ENCODE peak calls at places on chromosomes 16 and 17, in five cellular contexts. One of them, this sample, is unnamed.

GRCh38 chr17:45240905-45241314 is 19.2 kb downstream of the FMNL1 start:
- DNase-seq in stimulated activated naive CD8-positive, alpha-beta T cell treated with anti-CD3 and anti-CD28 coated beads, Interleukin-15, amount 100 ng/mL, for 72 hours: no peak
- DNase-seq in A549: no peak
- DNase-seq in activated T-cell treated with anti-CD3 and anti-CD28 coated beads for 24 hours: no peak
- DNase-seq in H54: no peak
- DNase-seq in this sample: no peak

GRCh38 chr16:57924514-57924913 is 46.4 kb downstream of the CNGB1 start:
- DNase-seq in stimulated activated naive CD8-positive, alpha-beta T cell treated with anti-CD3 and anti-CD28 coated beads, Interleukin-15, amount 100 ng/mL, for 72 hours: no peak
- DNase-seq in A549: no peak
- DNase-seq in activated T-cell treated with anti-CD3 and anti-CD28 coated beads for 24 hours: no peak
- DNase-seq in H54: no peak
- DNase-seq in this sample: no peak

GRCh38 chr16:67013823-67014640 is 14.9 kb upstream of the CBFB start:
- DNase-seq in stimulated activated naive CD8-positive, alpha-beta T cell treated with anti-CD3 and anti-CD28 coated beads, Interleukin-15, amount 100 ng/mL, for 72 hours: peak
- DNase-seq in A549: peak
- DNase-seq in activated T-cell treated with anti-CD3 and anti-CD28 coated beads for 24 hours: peak
- DNase-seq in H54: no peak
- DNase-seq in this sample: no peak

GRCh38 chr16:57998484-57998883 is 2.0 kb downstream of the ZNF319 start:
- DNase-seq in stimulated activated naive CD8-positive, alpha-beta T cell treated with anti-CD3 and anti-CD28 coated beads, Interleukin-15, amount 100 ng/mL, for 72 hours: peak
- DNase-seq in A549: no peak
- DNase-seq in activated T-cell treated with anti-CD3 and anti-CD28 coated beads for 24 hours: peak
- DNase-seq in H54: peak
- DNase-seq in this sample: no peak

GRCh38 chr17:30234954-30235353 is 543 bp downstream of the SLC6A4 start:
- DNase-seq in stimulated activated naive CD8-positive, alpha-beta T cell treated with anti-CD3 and anti-CD28 coated beads, Interleukin-15, amount 100 ng/mL, for 72 hours: no peak
- DNase-seq in A549: no peak
- DNase-seq in activated T-cell treated with anti-CD3 and anti-CD28 coated beads for 24 hours: no peak
- DNase-seq in H54: no peak
- DNase-seq in this sample: no peak

GRCh38 chr16:57284952-57285263 is 436 bp upstream of the PLLP start:
- DNase-seq in stimulated activated naive CD8-positive, alpha-beta T cell treated with anti-CD3 and anti-CD28 coated beads, Interleukin-15, amount 100 ng/mL, for 72 hours: no peak
- DNase-seq in A549: no peak
- DNase-seq in activated T-cell treated with anti-CD3 and anti-CD28 coated beads for 24 hours: no peak
- DNase-seq in H54: no peak
- DNase-seq in this sample: no peak

GRCh38 chr16:66714659-66715307 is 18.2 kb upstream of the CMTM4 start:
- DNase-seq in stimulated activated naive CD8-positive, alpha-beta T cell treated with anti-CD3 and anti-CD28 coated beads, Interleukin-15, amount 100 ng/mL, for 72 hours: no peak
- DNase-seq in A549: no peak
- DNase-seq in activated T-cell treated with anti-CD3 and anti-CD28 coated beads for 24 hours: no peak
- DNase-seq in H54: no peak
- DNase-seq in this sample: no peak

GRCh38 chr17:55210292-55210691 is 54.5 kb upstream of the HLF start:
- DNase-seq in stimulated activated naive CD8-positive, alpha-beta T cell treated with anti-CD3 and anti-CD28 coated beads, Interleukin-15, amount 100 ng/mL, for 72 hours: no peak
- DNase-seq in A549: no peak
- DNase-seq in activated T-cell treated with anti-CD3 and anti-CD28 coated beads for 24 hours: no peak
- DNase-seq in H54: no peak
- DNase-seq in this sample: no peak

GRCh38 chr17:77320501-77321256 is 179.9 kb downstream of the SEC14L1 start:
- DNase-seq in stimulated activated naive CD8-positive, alpha-beta T cell treated with anti-CD3 and anti-CD28 coated beads, Interleukin-15, amount 100 ng/mL, for 72 hours: no peak
- DNase-seq in A549: no peak
- DNase-seq in activated T-cell treated with anti-CD3 and anti-CD28 coated beads for 24 hours: no peak
- DNase-seq in H54: no peak
- DNase-seq in this sample: peak

GRCh38 chr16:31473300-31474052 is 1.5 kb downstream of the TGFB1I1 start:
- DNase-seq in stimulated activated naive CD8-positive, alpha-beta T cell treated with anti-CD3 and anti-CD28 coated beads, Interleukin-15, amount 100 ng/mL, for 72 hours: no peak
- DNase-seq in A549: no peak
- DNase-seq in activated T-cell treated with anti-CD3 and anti-CD28 coated beads for 24 hours: no peak
- DNase-seq in H54: no peak
- DNase-seq in this sample: no peak

GRCh38 chr16:70453891-70454220 is 539 bp upstream of the FCSK start:
- DNase-seq in stimulated activated naive CD8-positive, alpha-beta T cell treated with anti-CD3 and anti-CD28 coated beads, Interleukin-15, amount 100 ng/mL, for 72 hours: no peak
- DNase-seq in A549: peak
- DNase-seq in activated T-cell treated with anti-CD3 and anti-CD28 coated beads for 24 hours: no peak
- DNase-seq in H54: no peak
- DNase-seq in this sample: no peak

GRCh38 chr17:45243750-45244149 is 18.1 kb downstream of the SPATA32 start:
- DNase-seq in stimulated activated naive CD8-positive, alpha-beta T cell treated with anti-CD3 and anti-CD28 coated beads, Interleukin-15, amount 100 ng/mL, for 72 hours: no peak
- DNase-seq in A549: no peak
- DNase-seq in activated T-cell treated with anti-CD3 and anti-CD28 coated beads for 24 hours: no peak
- DNase-seq in H54: no peak
- DNase-seq in this sample: no peak

GRCh38 chr16:82653550-82654511 is 27.1 kb downstream of the CDH13 start:
- DNase-seq in stimulated activated naive CD8-positive, alpha-beta T cell treated with anti-CD3 and anti-CD28 coated beads, Interleukin-15, amount 100 ng/mL, for 72 hours: peak
- DNase-seq in A549: peak
- DNase-seq in activated T-cell treated with anti-CD3 and anti-CD28 coated beads for 24 hours: peak
- DNase-seq in H54: peak
- DNase-seq in this sample: peak

GRCh38 chr17:41178341-41178740 is 320 bp upstream of the KRTAP4-2 start:
- DNase-seq in stimulated activated naive CD8-positive, alpha-beta T cell treated with anti-CD3 and anti-CD28 coated beads, Interleukin-15, amount 100 ng/mL, for 72 hours: no peak
- DNase-seq in A549: no peak
- DNase-seq in activated T-cell treated with anti-CD3 and anti-CD28 coated beads for 24 hours: no peak
- DNase-seq in H54: peak
- DNase-seq in this sample: no peak

GRCh38 chr17:29621751-29622194 is 939 bp downstream of the CORO6 start:
- DNase-seq in stimulated activated naive CD8-positive, alpha-beta T cell treated with anti-CD3 and anti-CD28 coated beads, Interleukin-15, amount 100 ng/mL, for 72 hours: no peak
- DNase-seq in A549: no peak
- DNase-seq in activated T-cell treated with anti-CD3 and anti-CD28 coated beads for 24 hours: no peak
- DNase-seq in H54: no peak
- DNase-seq in this sample: no peak

GRCh38 chr16:578870-579405 is 9.2 kb downstream of the PIGQ start:
- DNase-seq in stimulated activated naive CD8-positive, alpha-beta T cell treated with anti-CD3 and anti-CD28 coated beads, Interleukin-15, amount 100 ng/mL, for 72 hours: peak
- DNase-seq in A549: peak
- DNase-seq in activated T-cell treated with anti-CD3 and anti-CD28 coated beads for 24 hours: peak
- DNase-seq in H54: no peak
- DNase-seq in this sample: peak

GRCh38 chr16:80120899-80121521 is 419.8 kb upstream of the DYNLRB2 start:
- DNase-seq in stimulated activated naive CD8-positive, alpha-beta T cell treated with anti-CD3 and anti-CD28 coated beads, Interleukin-15, amount 100 ng/mL, for 72 hours: no peak
- DNase-seq in A549: no peak
- DNase-seq in activated T-cell treated with anti-CD3 and anti-CD28 coated beads for 24 hours: no peak
- DNase-seq in H54: no peak
- DNase-seq in this sample: no peak

GRCh38 chr17:59963738-59964454 is 644 bp downstream of the RNFT1 start:
- DNase-seq in stimulated activated naive CD8-positive, alpha-beta T cell treated with anti-CD3 and anti-CD28 coated beads, Interleukin-15, amount 100 ng/mL, for 72 hours: peak
- DNase-seq in A549: peak
- DNase-seq in activated T-cell treated with anti-CD3 and anti-CD28 coated beads for 24 hours: peak
- DNase-seq in H54: peak
- DNase-seq in this sample: no peak

GRCh38 chr17:78357687-78358537 is 2.0 kb downstream of the SOCS3 start:
- DNase-seq in stimulated activated naive CD8-positive, alpha-beta T cell treated with anti-CD3 and anti-CD28 coated beads, Interleukin-15, amount 100 ng/mL, for 72 hours: no peak
- DNase-seq in A549: no peak
- DNase-seq in activated T-cell treated with anti-CD3 and anti-CD28 coated beads for 24 hours: no peak
- DNase-seq in H54: peak
- DNase-seq in this sample: no peak

GRCh38 chr17:6435968-6436367 is 1.0 kb upstream of the AIPL1 start:
- DNase-seq in stimulated activated naive CD8-positive, alpha-beta T cell treated with anti-CD3 and anti-CD28 coated beads, Interleukin-15, amount 100 ng/mL, for 72 hours: peak
- DNase-seq in A549: peak
- DNase-seq in activated T-cell treated with anti-CD3 and anti-CD28 coated beads for 24 hours: peak
- DNase-seq in H54: peak
- DNase-seq in this sample: no peak

GRCh38 chr16:53457670-53458069 is 23.4 kb downstream of the RBL2 start:
- DNase-seq in stimulated activated naive CD8-positive, alpha-beta T cell treated with anti-CD3 and anti-CD28 coated beads, Interleukin-15, amount 100 ng/mL, for 72 hours: peak
- DNase-seq in A549: no peak
- DNase-seq in activated T-cell treated with anti-CD3 and anti-CD28 coated beads for 24 hours: peak
- DNase-seq in H54: no peak
- DNase-seq in this sample: no peak

GRCh38 chr17:65183736-65184135 is 46.6 kb downstream of the RGS9 start:
- DNase-seq in stimulated activated naive CD8-positive, alpha-beta T cell treated with anti-CD3 and anti-CD28 coated beads, Interleukin-15, amount 100 ng/mL, for 72 hours: no peak
- DNase-seq in A549: peak
- DNase-seq in activated T-cell treated with anti-CD3 and anti-CD28 coated beads for 24 hours: no peak
- DNase-seq in H54: peak
- DNase-seq in this sample: no peak

GRCh38 chr17:32826076-32826475 is 50.8 kb downstream of the MYO1D start:
- DNase-seq in stimulated activated naive CD8-positive, alpha-beta T cell treated with anti-CD3 and anti-CD28 coated beads, Interleukin-15, amount 100 ng/mL, for 72 hours: no peak
- DNase-seq in A549: no peak
- DNase-seq in activated T-cell treated with anti-CD3 and anti-CD28 coated beads for 24 hours: no peak
- DNase-seq in H54: no peak
- DNase-seq in this sample: no peak

GRCh38 chr17:66957951-66958579 is 6.4 kb upstream of the CACNG4 start:
- DNase-seq in stimulated activated naive CD8-positive, alpha-beta T cell treated with anti-CD3 and anti-CD28 coated beads, Interleukin-15, amount 100 ng/mL, for 72 hours: no peak
- DNase-seq in A549: no peak
- DNase-seq in activated T-cell treated with anti-CD3 and anti-CD28 coated beads for 24 hours: no peak
- DNase-seq in H54: no peak
- DNase-seq in this sample: no peak

GRCh38 chr16:65600629-65601028 is 478.8 kb upstream of the CDH11 start:
- DNase-seq in stimulated activated naive CD8-positive, alpha-beta T cell treated with anti-CD3 and anti-CD28 coated beads, Interleukin-15, amount 100 ng/mL, for 72 hours: no peak
- DNase-seq in A549: no peak
- DNase-seq in activated T-cell treated with anti-CD3 and anti-CD28 coated beads for 24 hours: no peak
- DNase-seq in H54: no peak
- DNase-seq in this sample: no peak

GRCh38 chr17:51395621-51396020 is 135.3 kb downstream of the UTP18 start:
- DNase-seq in stimulated activated naive CD8-positive, alpha-beta T cell treated with anti-CD3 and anti-CD28 coated beads, Interleukin-15, amount 100 ng/mL, for 72 hours: no peak
- DNase-seq in A549: no peak
- DNase-seq in activated T-cell treated with anti-CD3 and anti-CD28 coated beads for 24 hours: no peak
- DNase-seq in H54: no peak
- DNase-seq in this sample: no peak

GRCh38 chr16:57736419-57737281 is 1.1 kb downstream of the KATNB1 start:
- DNase-seq in stimulated activated naive CD8-positive, alpha-beta T cell treated with anti-CD3 and anti-CD28 coated beads, Interleukin-15, amount 100 ng/mL, for 72 hours: peak
- DNase-seq in A549: peak
- DNase-seq in activated T-cell treated with anti-CD3 and anti-CD28 coated beads for 24 hours: peak
- DNase-seq in H54: peak
- DNase-seq in this sample: peak

GRCh38 chr17:27323538-27324212 is 29.8 kb downstream of the WSB1 start:
- DNase-seq in stimulated activated naive CD8-positive, alpha-beta T cell treated with anti-CD3 and anti-CD28 coated beads, Interleukin-15, amount 100 ng/mL, for 72 hours: no peak
- DNase-seq in A549: no peak
- DNase-seq in activated T-cell treated with anti-CD3 and anti-CD28 coated beads for 24 hours: no peak
- DNase-seq in H54: peak
- DNase-seq in this sample: no peak

GRCh38 chr17:82121246-82121645 is 23.2 kb upstream of the FASN start:
- DNase-seq in stimulated activated naive CD8-positive, alpha-beta T cell treated with anti-CD3 and anti-CD28 coated beads, Interleukin-15, amount 100 ng/mL, for 72 hours: no peak
- DNase-seq in A549: no peak
- DNase-seq in activated T-cell treated with anti-CD3 and anti-CD28 coated beads for 24 hours: no peak
- DNase-seq in H54: no peak
- DNase-seq in this sample: no peak

GRCh38 chr17:27996157-27997043 is 46.1 kb upstream of the NLK start:
- DNase-seq in stimulated activated naive CD8-positive, alpha-beta T cell treated with anti-CD3 and anti-CD28 coated beads, Interleukin-15, amount 100 ng/mL, for 72 hours: no peak
- DNase-seq in A549: no peak
- DNase-seq in activated T-cell treated with anti-CD3 and anti-CD28 coated beads for 24 hours: no peak
- DNase-seq in H54: no peak
- DNase-seq in this sample: no peak

GRCh38 chr17:57751971-57752905 is 7.1 kb upstream of the CCDC182 start:
- DNase-seq in stimulated activated naive CD8-positive, alpha-beta T cell treated with anti-CD3 and anti-CD28 coated beads, Interleukin-15, amount 100 ng/mL, for 72 hours: no peak
- DNase-seq in A549: no peak
- DNase-seq in activated T-cell treated with anti-CD3 and anti-CD28 coated beads for 24 hours: no peak
- DNase-seq in H54: no peak
- DNase-seq in this sample: no peak

GRCh38 chr17:8122391-8122922 is 1.4 kb downstream of the HES7 start:
- DNase-seq in stimulated activated naive CD8-positive, alpha-beta T cell treated with anti-CD3 and anti-CD28 coated beads, Interleukin-15, amount 100 ng/mL, for 72 hours: peak
- DNase-seq in A549: no peak
- DNase-seq in activated T-cell treated with anti-CD3 and anti-CD28 coated beads for 24 hours: no peak
- DNase-seq in H54: no peak
- DNase-seq in this sample: no peak

GRCh38 chr17:79023180-79023705 is 726 bp upstream of the C1QTNF1 start:
- DNase-seq in stimulated activated naive CD8-positive, alpha-beta T cell treated with anti-CD3 and anti-CD28 coated beads, Interleukin-15, amount 100 ng/mL, for 72 hours: no peak
- DNase-seq in A549: no peak
- DNase-seq in activated T-cell treated with anti-CD3 and anti-CD28 coated beads for 24 hours: no peak
- DNase-seq in H54: no peak
- DNase-seq in this sample: no peak

GRCh38 chr17:27241346-27241946 is 52.5 kb upstream of the WSB1 start:
- DNase-seq in stimulated activated naive CD8-positive, alpha-beta T cell treated with anti-CD3 and anti-CD28 coated beads, Interleukin-15, amount 100 ng/mL, for 72 hours: peak
- DNase-seq in A549: no peak
- DNase-seq in activated T-cell treated with anti-CD3 and anti-CD28 coated beads for 24 hours: no peak
- DNase-seq in H54: peak
- DNase-seq in this sample: no peak

This sample was measured in AG09319.